ENCODE peak calls at places on chromosome 22, in five cellular contexts. M, T, V, C and D are unnamed samples.

GRCh38 chr22:50157976-50158375 is 12.6 kb upstream of the PANX2 start:
- DNase-seq in T (no peak), V (no peak), M (no peak), C (no peak), D (no peak)

GRCh38 chr22:27792452-27793165 is 8.9 kb downstream of the MN1 start:
- DNase-seq in T (no peak), M (no peak), C (no peak), V (no peak), D (no peak)

GRCh38 chr22:46370584-46371373 is 35.3 kb downstream of the TRMU start:
- DNase-seq in M (no peak), C (no peak), T (peak; percentile 20), V (no peak), D (no peak)

GRCh38 chr22:42962295-42963230 is 52.4 kb downstream of the PACSIN2 start:
- DNase-seq in T (no peak), M (no peak), V (no peak), C (no peak), D (no peak)

GRCh38 chr22:41274856-41275255 is 11.1 kb downstream of the RANGAP1 start:
- DNase-seq in V (no peak), M (no peak), C (no peak), T (no peak), D (no peak)

GRCh38 chr22:24284747-24285203 is 14.1 kb downstream of the SPECC1L start:
- DNase-seq in V (no peak), T (no peak), M (no peak), C (no peak), D (peak; percentile 35)

GRCh38 chr22:38014083-38014482 is 29.7 kb upstream of the SOX10 start:
- DNase-seq in T (no peak), M (no peak), C (no peak), V (no peak), D (no peak)

GRCh38 chr22:21641417-21641794 is 696 bp upstream of the SDF2L1 start:
- DNase-seq in C (peak; percentile 24), T (no peak), M (no peak), V (no peak), D (peak; percentile 57)

GRCh38 chr22:48663297-48663696 is 1164.4 kb downstream of the BRD1 start:
- DNase-seq in M (no peak), V (no peak), C (peak; percentile 46), T (no peak), D (no peak)

GRCh38 chr22:22235564-22235963 is 9.0 kb upstream of the VPREB1 start:
- DNase-seq in V (peak; percentile 33), T (peak; percentile 51), C (peak; percentile 12), M (no peak), D (peak; percentile 13)

GRCh38 chr22:25053153-25053805 is 100.8 kb downstream of the KIAA1671 start:
- DNase-seq in M (no peak), T (no peak), V (no peak), C (no peak), D (no peak)

GRCh38 chr22:22576244-22576988 is 17.4 kb upstream of the PRAME start:
- DNase-seq in T (peak; percentile 29), M (peak; percentile 21), C (peak; percentile 10), V (peak; percentile 12), D (peak; percentile 54)